ENCODE peak calls at places on chromosomes 12 and 14, in five cellular contexts. Q is stimulated activated CD8-positive, alpha-beta memory T cell treated with anti-CD3 and anti-CD28 coated beads, Interleukin-4, amount 100 ng/mL, for 24 hours; H is astrocyte of the hippocampus; B is NCI-H510A; Z is iris pigment epithelial cell. V is an unnamed sample.
A peak's percentile ranks its signal among the peaks of the same experiment; 100 is the strongest.

GRCh38 chr14:50910495-50911420 is 33.5 kb downstream of the PYGL start:
- DNase-seq in Q (no peak), H (no peak), B (no peak), Z (no peak), V (no peak)

GRCh38 chr12:116157845-116158267 is 119.6 kb downstream of the MED13L start:
- DNase-seq in Q (no peak), H (no peak), B (peak; percentile 49), Z (no peak), V (no peak)

GRCh38 chr12:104263580-104264358 is 39.8 kb upstream of the EID3 start:
- DNase-seq in Q (no peak), H (peak; percentile 31), B (peak; percentile 36), Z (peak; percentile 76), V (peak; percentile 12)

GRCh38 chr12:26369588-26369987 is 174.2 kb downstream of the SSPN start:
- DNase-seq in Q (no peak), H (peak; percentile 88), B (no peak), Z (peak; percentile 91), V (no peak)

GRCh38 chr12:92226036-92226661 is 80.5 kb upstream of the BTG1 start:
- DNase-seq in Q (no peak), H (no peak), B (no peak), Z (peak; percentile 23), V (no peak)

GRCh38 chr14:76867536-76868452 is 41.6 kb downstream of the LRRC74A start:
- DNase-seq in Q (no peak), H (no peak), B (peak; percentile 54), Z (no peak), V (no peak)

GRCh38 chr12:62802981-62803380 is 132.0 kb downstream of the PPM1H start:
- DNase-seq in Q (no peak), H (peak; percentile 31), B (no peak), Z (peak; percentile 33), V (no peak)

GRCh38 chr14:52031781-52032180 is 37.1 kb downstream of the NID2 start:
- DNase-seq in Q (no peak), H (peak; percentile 88), B (no peak), Z (peak; percentile 96), V (no peak)

GRCh38 chr12:8544295-8544694 is 3.6 kb upstream of the CLEC4E start:
- DNase-seq in Q (peak; percentile 45), H (peak; percentile 85), B (no peak), Z (peak; percentile 63), V (peak; percentile 58)

GRCh38 chr12:116040412-116040811 is 237.1 kb downstream of the MED13L start:
- DNase-seq in Q (no peak), H (peak; percentile 42), B (no peak), Z (peak; percentile 54), V (no peak)

GRCh38 chr12:56718167-56718566 is 6.9 kb downstream of the NACA start:
- DNase-seq in Q (no peak), H (no peak), B (no peak), Z (no peak), V (no peak)

GRCh38 chr14:101625336-101626097 is 64.2 kb downstream of the DIO3 start:
- DNase-seq in Q (no peak), H (no peak), B (no peak), Z (no peak), V (no peak)

GRCh38 chr12:42960087-42960527 is 370.6 kb upstream of the PRICKLE1 start:
- DNase-seq in Q (no peak), H (peak; percentile 56), B (no peak), Z (peak; percentile 18), V (peak; percentile 17)

GRCh38 chr14:83779266-83779665 is 1750.7 kb upstream of the FLRT2 start:
- DNase-seq in Q (no peak), H (peak; percentile 35), B (no peak), Z (peak; percentile 91), V (no peak)

GRCh38 chr12:62720661-62721330 is 214.2 kb downstream of the PPM1H start:
- DNase-seq in Q (no peak), H (peak; percentile 63), B (peak; percentile 74), Z (peak; percentile 60), V (no peak)

GRCh38 chr12:22481557-22482104 is 62.7 kb downstream of the C2CD5 start:
- DNase-seq in Q (no peak), H (no peak), B (no peak), Z (no peak), V (no peak)

GRCh38 chr14:60250318-60251035 is 1.5 kb downstream of the PPM1A start:
- DNase-seq in Q (no peak), H (peak; percentile 49), B (no peak), Z (no peak), V (no peak)

GRCh38 chr12:89180496-89180895 is 171.8 kb downstream of the DUSP6 start:
- DNase-seq in Q (no peak), H (no peak), B (no peak), Z (no peak), V (no peak)

GRCh38 chr14:103770902-103771301 is 55.3 kb downstream of the ZFYVE21 start:
- DNase-seq in Q (no peak), H (no peak), B (no peak), Z (no peak), V (no peak)

GRCh38 chr12:124259168-124260066 is 35.5 kb upstream of the RFLNA start:
- DNase-seq in Q (no peak), H (no peak), B (no peak), Z (peak; percentile 77), V (no peak)

GRCh38 chr12:5581616-5582367 is 149.9 kb downstream of the NTF3 start:
- DNase-seq in Q (no peak), H (no peak), B (no peak), Z (no peak), V (no peak)